ENCODE peak calls at places on chromosomes 12 and 14, in five cellular contexts. Q is PC-9, V is HCT116, N is mammary epithelial cell, A is PC-3. M is an unnamed sample.

GRCh38 chr12:25761356-25761755 is 197.1 kb upstream of the RASSF8 start:
- DNase-seq in N (no peak), Q (no peak), V (no peak), A (peak; percentile 22), M (no peak)

GRCh38 chr14:91985521-91986255 is 38.2 kb upstream of the FBLN5 start:
- DNase-seq in A (no peak), Q (no peak), V (no peak), N (no peak), M (no peak)

GRCh38 chr14:60092516-60092915 is 793 bp downstream of the PCNX4 start:
- DNase-seq in N (no peak), Q (no peak), V (no peak), A (peak; percentile 65), M (peak; percentile 9)

GRCh38 chr12:124648710-124649384 is 81.4 kb upstream of the NCOR2 start:
- DNase-seq in Q (no peak), N (no peak), V (no peak), A (no peak), M (no peak)

GRCh38 chr12:49535921-49536525 is 2.8 kb upstream of the KCNH3 start:
- DNase-seq in Q (peak; percentile 36), A (peak; percentile 42), N (peak; percentile 56), V (no peak), M (no peak)

GRCh38 chr12:131222271-131223139 is 268.8 kb downstream of the ADGRD1 start:
- DNase-seq in A (no peak), Q (no peak), N (no peak), V (no peak), M (no peak)

GRCh38 chr14:89746654-89747053 is 207.9 kb downstream of the EFCAB11 start:
- DNase-seq in N (no peak), Q (no peak), V (no peak), A (no peak), M (no peak)

GRCh38 chr14:36538051-36538450 is 18.0 kb upstream of the NKX2-1 start:
- DNase-seq in V (no peak), Q (no peak), A (no peak), N (no peak), M (no peak)

GRCh38 chr12:23657598-23657997 is 291.9 kb downstream of the SOX5 start:
- DNase-seq in V (no peak), Q (no peak), A (no peak), N (no peak), M (no peak)

DNA sequence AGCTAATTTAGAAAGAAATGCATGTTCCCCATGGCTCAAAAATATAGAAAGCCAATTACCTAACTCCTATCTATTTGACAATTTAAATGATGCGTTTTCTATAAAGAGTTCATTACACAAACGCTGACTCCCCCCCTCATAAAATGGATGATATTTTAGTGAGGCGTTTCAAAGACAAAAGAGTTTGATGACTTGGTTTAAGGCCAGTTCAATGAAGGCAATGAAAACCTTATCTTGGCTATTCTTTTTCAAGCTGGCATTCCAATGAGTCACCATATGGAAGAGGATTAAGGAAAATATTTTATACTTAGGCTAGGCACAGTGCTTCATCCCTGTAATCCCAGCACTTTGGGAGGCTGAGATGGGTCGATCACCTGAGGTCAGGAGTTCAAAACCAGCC is 62.7 kb downstream of the HMGA2 start:
- DNase-seq in A (peak; percentile 51), V (peak; percentile 47), Q (no peak), N (no peak), M (no peak)
- H3K4me1 ChIP-seq in A (peaks cover 49% of the 10 kb centered on the region), V (peaks cover 98% of the 10 kb centered on the region), Q (peaks cover 14% of the 10 kb centered on the region), N (peaks cover 29% of the 10 kb centered on the region), M (no peaks in the 10 kb centered on the region)

GRCh38 chr14:77791225-77791600 is 8.7 kb upstream of the ADCK1 start:
- DNase-seq in V (no peak), N (no peak), A (peak; percentile 56), Q (peak; percentile 73), M (no peak)
- H2AFZ ChIP-seq in V (no peak overlapping the region), N (no peak overlapping the region), A (peak overlapping the region; percentile 26), Q (peak overlapping the region; percentile 54), M (no peak overlapping the region)

GRCh38 chr14:69484444-69485113 is at the start of gene PLEKHD1:
- DNase-seq in Q (peak; percentile 42), N (peak; percentile 5), V (peak; percentile 18), A (peak; percentile 56), M (no peak)
- H3K27me3 ChIP-seq in Q (peaks cover 35% of the 10 kb centered on the region), N (peaks cover 21% of the 10 kb centered on the region), V (no peaks in the 10 kb centered on the region), A (peaks cover 54% of the 10 kb centered on the region), M (no peaks in the 10 kb centered on the region)

DNA sequence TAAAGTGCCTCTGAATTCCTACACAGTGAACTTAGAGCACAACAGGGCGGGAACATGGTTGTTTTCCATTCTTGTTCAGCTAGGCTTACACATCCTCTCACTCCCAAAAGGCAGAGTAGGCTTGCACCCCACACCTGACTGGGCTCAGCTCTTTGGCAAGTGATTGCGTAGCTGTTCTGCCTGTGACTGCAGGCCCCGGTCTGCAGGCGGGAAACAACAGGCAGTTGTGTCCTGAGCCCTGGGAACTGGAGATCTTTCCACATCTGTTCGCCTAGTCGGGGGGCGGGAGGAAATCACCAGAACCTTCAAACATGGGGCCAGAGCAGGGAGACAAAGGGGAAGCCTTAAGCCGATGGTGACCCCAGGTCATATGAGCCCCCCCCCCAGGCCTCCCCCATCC is 274.7 kb downstream of the ZFP36L1 start:
- DNase-seq in V (no peak), A (no peak), N (no peak), Q (no peak), M (no peak)
- H3K4me1 ChIP-seq in V (peaks cover 66% of the 10 kb centered on the region), A (peaks cover 35% of the 10 kb centered on the region), N (peaks cover 60% of the 10 kb centered on the region), Q (peaks cover 76% of the 10 kb centered on the region), M (peaks cover 7% of the 10 kb centered on the region)

GRCh38 chr12:6866163-6866919 is 990 bp upstream of the TPI1 start:
- DNase-seq in Q (no peak), A (no peak), V (no peak), N (no peak), M (no peak)
- H2AFZ ChIP-seq in Q (no peak overlapping the region), A (peak overlapping the region; percentile 86), V (no peak overlapping the region), N (peak overlapping the region; percentile 79), M (no peak overlapping the region)

M was measured in MM.1S.